ENCODE peak calls at places on chromosomes 13 and 19, in ten cellular contexts. D, S, K, E, B, I, O, Y, U and V are unnamed samples.

GRCh38 chr13:112601351-112601750 is 13.4 kb upstream of the TUBGCP3 start:
- DNase-seq in D (no peak), S (no peak), K (no peak), E (no peak), B (no peak), I (no peak), O (no peak), Y (no peak), U (no peak), V (no peak)

GRCh38 chr19:28793391-28794168 is 419.4 kb downstream of the UQCRFS1 start:
- DNase-seq in D (peak; percentile 31), S (no peak), K (no peak), E (no peak), B (no peak), I (no peak), O (no peak), Y (no peak), U (peak; percentile 81), V (no peak)

GRCh38 chr13:49098198-49098597 is 121.9 kb upstream of the MLNR start:
- DNase-seq in D (no peak), S (peak; percentile 83), K (no peak), E (peak; percentile 94), B (peak; percentile 98), I (no peak), O (no peak), Y (no peak), U (no peak), V (peak; percentile 79)

GRCh38 chr19:54319049-54319448 is 6.1 kb upstream of the LILRA5 start:
- DNase-seq in D (no peak), S (no peak), K (no peak), E (no peak), B (no peak), I (no peak), O (no peak), Y (no peak), U (no peak), V (no peak)

GRCh38 chr19:54168174-54168917 is 4.6 kb downstream of the TMC4 start:
- DNase-seq in D (peak; percentile 93), S (no peak), K (peak; percentile 88), E (peak; percentile 71), B (peak; percentile 88), I (peak; percentile 96), O (peak; percentile 96), Y (no peak), U (peak; percentile 99), V (peak; percentile 83)

GRCh38 chr13:72384879-72385278 is 342.6 kb downstream of the MZT1 start:
- DNase-seq in D (no peak), S (no peak), K (no peak), E (no peak), B (peak; percentile 71), I (no peak), O (no peak), Y (no peak), U (no peak), V (peak; percentile 88)

GRCh38 chr13:24267283-24267682 is 42.1 kb upstream of the C1QTNF9 start:
- DNase-seq in D (no peak), S (no peak), K (peak; percentile 72), E (no peak), B (no peak), I (no peak), O (no peak), Y (no peak), U (no peak), V (no peak)

GRCh38 chr19:48568345-48568886 is 16.4 kb downstream of the SULT2B1 start:
- DNase-seq in D (peak; percentile 78), S (peak; percentile 59), K (no peak), E (peak; percentile 84), B (peak; percentile 87), I (peak; percentile 95), O (peak; percentile 84), Y (peak; percentile 93), U (peak; percentile 90), V (peak; percentile 86)

GRCh38 chr19:18785179-18786124 is 5.7 kb downstream of the COMP start:
- DNase-seq in D (peak; percentile 89), S (no peak), K (peak; percentile 77), E (peak; percentile 37), B (peak; percentile 57), I (peak; percentile 91), O (peak; percentile 83), Y (no peak), U (peak; percentile 99), V (peak; percentile 69)

GRCh38 chr13:22498006-22498405 is 682.8 kb upstream of the SGCG start:
- DNase-seq in D (no peak), S (no peak), K (no peak), E (no peak), B (no peak), I (no peak), O (no peak), Y (no peak), U (no peak), V (no peak)

GRCh38 chr13:41463823-41464602 is 6.7 kb downstream of the RGCC start:
- DNase-seq in D (no peak), S (no peak), K (peak; percentile 27), E (no peak), B (no peak), I (no peak), O (no peak), Y (no peak), U (no peak), V (no peak)
- H3K4me3 ChIP-seq in D (no peak overlapping the region), S (no peak overlapping the region), K (no peak overlapping the region), E (no peak overlapping the region), B (no peak overlapping the region), I (peak overlapping the region; percentile 25), O (peak overlapping the region; percentile 64), Y (no peak overlapping the region), U (no peak overlapping the region), V (no peak overlapping the region)

DNA sequence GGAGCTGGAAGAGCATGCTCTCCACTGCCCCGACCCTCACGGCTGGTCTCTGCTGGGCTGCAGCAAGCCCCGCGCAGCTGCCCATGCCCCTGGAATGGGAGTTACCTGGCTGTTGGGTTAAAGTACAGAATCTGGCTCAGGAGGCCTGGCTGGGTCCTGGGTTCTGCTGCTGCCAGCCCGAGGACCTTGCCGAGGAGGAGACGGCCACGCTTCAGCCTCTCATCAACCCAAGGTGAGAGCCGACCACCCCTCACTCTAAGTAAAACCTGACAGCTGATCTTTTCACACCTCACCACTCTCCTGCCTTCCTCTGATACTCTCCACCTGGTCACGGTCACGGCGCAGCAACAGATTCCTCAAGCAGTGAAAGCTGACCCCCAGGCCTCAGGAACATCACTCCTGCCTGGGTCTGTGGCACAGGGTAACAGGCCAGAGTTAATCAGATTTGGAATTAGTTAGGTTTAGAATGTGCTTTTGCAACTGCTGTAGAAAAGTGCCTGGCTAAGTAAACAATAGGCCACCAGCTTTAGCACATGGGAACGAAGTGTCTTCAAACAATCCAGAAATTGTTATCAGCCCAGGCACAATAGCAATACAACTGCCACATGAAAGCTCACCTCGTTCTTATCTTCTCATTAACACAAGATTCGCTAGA is 20.5 kb downstream of the RAB20 start:
- DNase-seq in D (no peak), S (no peak), K (no peak), E (no peak), B (no peak), I (no peak), O (no peak), Y (no peak), U (peak; percentile 79), V (no peak)
- TF ChIP-seq CTCF in D (no peak), S (no peak), K (no peak), E (no peak), B (no peak), I (no peak), O (no peak), Y (no peak), U (no peak), V (no peak)

DNA sequence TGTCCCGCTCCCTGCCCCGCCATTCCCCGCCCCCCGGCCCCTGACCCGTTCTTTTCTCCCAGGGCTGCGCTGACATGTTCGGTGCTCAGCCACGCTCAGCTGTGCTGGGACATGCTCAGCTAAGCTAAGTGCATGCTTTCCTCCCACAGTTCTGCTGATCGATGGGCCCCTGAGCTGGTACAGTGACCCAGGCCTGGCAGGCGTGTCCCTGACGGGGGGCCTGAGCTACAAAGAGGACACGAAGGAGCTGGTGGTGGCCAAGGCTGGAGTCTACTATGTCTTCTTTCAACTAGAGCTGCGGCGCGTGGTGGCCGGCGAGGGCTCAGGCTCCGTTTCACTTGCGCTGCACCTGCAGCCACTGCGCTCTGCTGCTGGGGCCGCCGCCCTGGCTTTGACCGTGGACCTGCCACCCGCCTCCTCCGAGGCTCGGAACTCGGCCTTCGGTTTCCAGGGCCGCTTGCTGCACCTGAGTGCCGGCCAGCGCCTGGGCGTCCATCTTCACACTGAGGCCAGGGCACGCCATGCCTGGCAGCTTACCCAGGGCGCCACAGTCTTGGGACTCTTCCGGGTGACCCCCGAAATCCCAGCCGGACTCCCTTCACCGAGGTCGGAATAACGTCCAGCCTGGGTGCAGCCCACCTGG is 3.7 kb downstream of the TNFSF9 start:
- DNase-seq in D (peak; percentile 48), S (no peak), K (peak; percentile 21), E (no peak), B (no peak), I (no peak), O (no peak), Y (no peak), U (peak; percentile 67), V (peak; percentile 46)
- H3K4me3 ChIP-seq in D (no peak overlapping the region), S (no peak overlapping the region), K (no peak overlapping the region), E (no peak overlapping the region), B (no peak overlapping the region), I (no peak overlapping the region), O (no peak overlapping the region), Y (no peak overlapping the region), U (no peak overlapping the region), V (no peak overlapping the region)

GRCh38 chr13:42422681-42423080 is 150.7 kb downstream of the AKAP11 start:
- DNase-seq in D (no peak), S (no peak), K (no peak), E (no peak), B (no peak), I (no peak), O (no peak), Y (no peak), U (no peak), V (no peak)
- TF ChIP-seq CTCF in D (no peak), S (no peak), K (no peak), E (no peak), B (no peak), I (no peak), O (no peak), Y (no peak), U (no peak), V (no peak)

DNA sequence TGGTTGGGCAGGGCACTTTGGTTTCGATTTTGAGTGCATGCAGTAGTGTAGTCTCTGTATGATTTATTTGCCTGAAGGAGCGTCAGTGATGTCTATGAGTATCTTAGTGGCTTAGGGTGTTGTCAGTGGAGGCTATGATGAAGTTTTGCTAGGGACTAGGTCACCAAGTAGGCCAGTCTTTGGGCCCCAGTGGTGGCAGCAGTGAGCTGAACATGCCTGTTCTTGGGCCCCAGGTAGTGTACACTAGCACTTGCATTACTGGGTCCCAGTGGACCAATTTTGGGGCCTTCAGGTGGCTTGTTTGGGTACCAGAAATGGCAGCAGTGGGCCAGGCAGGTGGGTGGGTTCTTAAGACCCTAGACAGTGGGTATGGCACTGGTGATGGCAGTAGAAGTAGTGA is 598.7 kb upstream of the SPRY2 start:
- DNase-seq in D (no peak), S (no peak), K (no peak), E (no peak), B (no peak), I (no peak), O (no peak), Y (no peak), U (peak; percentile 64), V (no peak)
- H3K4me3 ChIP-seq in D (no peak overlapping the region), S (no peak overlapping the region), K (no peak overlapping the region), E (no peak overlapping the region), B (no peak overlapping the region), I (no peak overlapping the region), O (no peak overlapping the region), Y (no peak overlapping the region), U (no peak overlapping the region), V (no peak overlapping the region)

DNA sequence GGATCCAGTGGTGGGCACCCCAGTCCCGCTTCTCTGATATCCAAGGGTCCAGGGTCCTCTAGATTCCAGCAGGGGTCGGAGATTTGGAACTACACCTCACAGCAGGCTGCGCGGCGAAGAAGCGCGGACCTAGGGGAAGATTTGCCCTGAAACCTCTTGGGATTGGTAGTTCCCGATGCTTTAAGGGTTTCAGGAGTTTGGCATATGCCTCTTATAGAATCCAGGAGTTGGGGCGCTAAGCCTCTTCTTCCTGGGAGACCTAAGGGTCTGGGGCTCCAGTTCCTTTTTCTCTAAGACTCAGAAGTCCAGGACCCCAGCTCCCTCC is 349 bp downstream of the BCL2L12 start:
- DNase-seq in D (no peak), S (no peak), K (no peak), E (no peak), B (no peak), I (no peak), O (no peak), Y (no peak), U (no peak), V (no peak)
- TF ChIP-seq CTCF in D (no peak), S (no peak), K (no peak), E (no peak), B (no peak), I (peak; percentile 3), O (no peak), Y (peak; percentile 6), U (peak; percentile 53), V (no peak)